ENCODE peak calls at places on chromosomes 3 and 15, in four cellular contexts. One of them, this sample, is unnamed.

GRCh38 chr3:162738778-162739177 is 1242.2 kb downstream of the OTOL1 start:
- DNase-seq in WTC11: no peak
- DNase-seq in stomach: no peak
- DNase-seq in MM.1S: no peak
- DNase-seq in this sample: no peak

GRCh38 chr15:70121656-70122297 is 24.1 kb upstream of the TLE3 start:
- DNase-seq in MM.1S: no peak
- DNase-seq in stomach: peak; percentile 52
- DNase-seq in WTC11: no peak
- DNase-seq in this sample: peak; percentile 58

GRCh38 chr3:130831716-130832400 is 62.0 kb upstream of the ATP2C1 start:
- DNase-seq in MM.1S: no peak
- DNase-seq in stomach: peak; percentile 53
- DNase-seq in WTC11: peak; percentile 55
- DNase-seq in this sample: no peak

GRCh38 chr15:89329329-89330084 is 5.1 kb downstream of the POLG start:
- DNase-seq in MM.1S: no peak
- DNase-seq in WTC11: no peak
- DNase-seq in stomach: no peak
- DNase-seq in this sample: no peak

GRCh38 chr3:107438671-107439070 is 61.4 kb downstream of the CCDC54 start:
- DNase-seq in WTC11: no peak
- DNase-seq in MM.1S: no peak
- DNase-seq in stomach: peak; percentile 58
- DNase-seq in this sample: no peak

GRCh38 chr3:23161896-23162570 is 41.1 kb upstream of the UBE2E2 start:
- DNase-seq in stomach: no peak
- DNase-seq in MM.1S: peak; percentile 98
- DNase-seq in WTC11: no peak
- DNase-seq in this sample: no peak

GRCh38 chr15:72237286-72238224 is 6.6 kb upstream of the PKM start:
- DNase-seq in stomach: peak; percentile 64
- DNase-seq in WTC11: peak; percentile 29
- DNase-seq in MM.1S: peak; percentile 52
- DNase-seq in this sample: peak; percentile 92

GRCh38 chr3:67109651-67110204 is 111.6 kb downstream of the KBTBD8 start:
- DNase-seq in MM.1S: peak; percentile 38
- DNase-seq in stomach: no peak
- DNase-seq in WTC11: no peak
- DNase-seq in this sample: peak; percentile 43

GRCh38 chr15:62254137-62254934 is 89.3 kb upstream of the C2CD4B start:
- DNase-seq in stomach: peak; percentile 88
- DNase-seq in MM.1S: peak; percentile 73
- DNase-seq in WTC11: peak; percentile 84
- DNase-seq in this sample: no peak

GRCh38 chr3:15181964-15182363 is 24.1 kb upstream of the CAPN7 start:
- DNase-seq in stomach: no peak
- DNase-seq in WTC11: no peak
- DNase-seq in MM.1S: no peak
- DNase-seq in this sample: no peak

GRCh38 chr15:63041402-63041977 is 1.1 kb upstream of the TPM1 start:
- DNase-seq in stomach: no peak
- DNase-seq in WTC11: no peak
- DNase-seq in MM.1S: no peak
- DNase-seq in this sample: no peak

GRCh38 chr3:101936419-101937331 is 87.4 kb downstream of the NFKBIZ start:
- DNase-seq in stomach: no peak
- DNase-seq in WTC11: no peak
- DNase-seq in MM.1S: peak; percentile 90
- DNase-seq in this sample: peak; percentile 68

GRCh38 chr3:108153451-108153981 is 62.7 kb upstream of the CD47 start:
- DNase-seq in stomach: peak; percentile 39
- DNase-seq in WTC11: peak; percentile 61
- DNase-seq in MM.1S: peak; percentile 68
- DNase-seq in this sample: peak; percentile 7

GRCh38 chr3:13812039-13812438 is 67.8 kb downstream of the WNT7A start:
- DNase-seq in MM.1S: no peak
- DNase-seq in WTC11: no peak
- DNase-seq in stomach: no peak
- DNase-seq in this sample: no peak

GRCh38 chr15:35784745-35785144 is 238.8 kb upstream of the DPH6 start:
- DNase-seq in WTC11: no peak
- DNase-seq in stomach: no peak
- DNase-seq in MM.1S: no peak
- DNase-seq in this sample: no peak

GRCh38 chr3:124037332-124037731 is 45.4 kb upstream of the ROPN1 start:
- DNase-seq in WTC11: no peak
- DNase-seq in stomach: no peak
- DNase-seq in MM.1S: no peak
- DNase-seq in this sample: no peak

GRCh38 chr3:142215111-142215510 is 10.3 kb downstream of the GK5 start:
- DNase-seq in WTC11: no peak
- DNase-seq in stomach: no peak
- DNase-seq in MM.1S: no peak
- DNase-seq in this sample: no peak

GRCh38 chr3:16692486-16693378 is 87.5 kb upstream of the DAZL start:
- DNase-seq in WTC11: no peak
- DNase-seq in stomach: no peak
- DNase-seq in MM.1S: no peak
- DNase-seq in this sample: no peak

GRCh38 chr15:40929730-40930429 is 740 bp downstream of the DLL4 start:
- DNase-seq in stomach: peak; percentile 63
- DNase-seq in MM.1S: no peak
- DNase-seq in WTC11: peak; percentile 63
- DNase-seq in this sample: no peak

GRCh38 chr15:40279437-40280141 is 3.3 kb downstream of the ANKRD63 start:
- DNase-seq in WTC11: peak; percentile 89
- DNase-seq in stomach: peak; percentile 80
- DNase-seq in MM.1S: peak; percentile 35
- DNase-seq in this sample: no peak

GRCh38 chr15:101191242-101191641 is 60.6 kb downstream of the CHSY1 start:
- DNase-seq in WTC11: no peak
- DNase-seq in MM.1S: no peak
- DNase-seq in stomach: no peak
- DNase-seq in this sample: no peak

GRCh38 chr15:85800460-85801123 is 5.9 kb upstream of the KLHL25 start:
- DNase-seq in WTC11: no peak
- DNase-seq in MM.1S: no peak
- DNase-seq in stomach: peak; percentile 91
- DNase-seq in this sample: no peak

GRCh38 chr3:64456674-64457073 is 231.1 kb downstream of the ADAMTS9 start:
- DNase-seq in WTC11: no peak
- DNase-seq in MM.1S: no peak
- DNase-seq in stomach: no peak
- DNase-seq in this sample: no peak

GRCh38 chr3:100073555-100074307 is 40.6 kb downstream of the FILIP1L start:
- DNase-seq in MM.1S: no peak
- DNase-seq in WTC11: peak; percentile 28
- DNase-seq in stomach: no peak
- DNase-seq in this sample: peak; percentile 43

GRCh38 chr3:99473321-99473751 is 165.1 kb upstream of the COL8A1 start:
- DNase-seq in stomach: no peak
- DNase-seq in MM.1S: no peak
- DNase-seq in WTC11: no peak
- DNase-seq in this sample: peak; percentile 22

GRCh38 chr3:134852132-134852531 is 57.1 kb downstream of the EPHB1 start:
- DNase-seq in MM.1S: no peak
- DNase-seq in stomach: no peak
- DNase-seq in WTC11: no peak
- DNase-seq in this sample: no peak

GRCh38 chr3:128849776-128850542 is 29.5 kb upstream of the ACAD9 start:
- DNase-seq in MM.1S: no peak
- DNase-seq in stomach: no peak
- DNase-seq in WTC11: no peak
- DNase-seq in this sample: no peak

GRCh38 chr3:127694467-127695215 is 21.9 kb downstream of the ABTB1 start:
- DNase-seq in WTC11: peak; percentile 53
- DNase-seq in MM.1S: peak; percentile 43
- DNase-seq in stomach: peak; percentile 86
- DNase-seq in this sample: no peak
- TF ChIP-seq CTCF in WTC11: no peak
- TF ChIP-seq CTCF in MM.1S: peak; percentile 28
- TF ChIP-seq CTCF in stomach: peak; percentile 66
- TF ChIP-seq CTCF in this sample: peak; percentile 37

DNA sequence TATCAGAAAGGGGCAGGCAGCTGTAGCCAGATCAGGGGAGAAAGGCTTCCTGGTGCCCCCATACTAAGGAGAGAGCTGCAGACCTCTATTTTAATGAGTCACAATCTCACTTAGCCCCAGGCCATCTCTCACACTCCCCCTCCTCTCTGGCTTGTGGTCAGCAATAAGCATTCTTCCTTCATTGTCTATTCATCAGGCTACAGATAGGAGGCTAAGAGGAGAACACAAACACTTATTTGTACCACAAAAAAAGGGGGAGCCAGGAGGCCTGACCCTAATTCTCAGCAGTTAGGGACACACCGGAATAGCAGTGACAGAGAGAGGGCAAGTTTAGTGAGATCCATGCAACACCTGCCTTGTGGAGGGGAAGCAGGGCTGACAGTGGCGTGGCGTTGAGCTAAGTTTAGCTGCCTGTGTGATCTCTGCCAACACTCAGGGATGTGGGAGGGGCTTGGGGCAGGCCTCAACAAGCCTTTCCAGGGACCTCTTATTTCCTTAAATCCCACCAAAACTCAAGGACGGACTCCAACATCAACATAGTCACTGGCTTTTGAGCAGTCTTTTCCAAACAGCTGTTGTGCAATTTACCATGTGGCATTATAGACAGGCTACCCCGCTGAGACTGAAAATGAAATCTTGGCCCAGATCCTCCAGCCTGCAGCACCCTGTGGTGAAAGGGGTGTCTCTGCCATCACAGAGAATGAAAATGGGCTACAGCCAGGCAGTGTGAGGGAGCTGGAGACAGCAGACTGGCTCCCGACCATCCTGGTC is 191.9 kb upstream of the TSC22D2 start:
- DNase-seq in WTC11: no peak
- DNase-seq in stomach: no peak
- DNase-seq in MM.1S: no peak
- DNase-seq in this sample: peak; percentile 53
- TF ChIP-seq CTCF in WTC11: no peak
- TF ChIP-seq CTCF in stomach: no peak
- TF ChIP-seq CTCF in MM.1S: no peak
- TF ChIP-seq CTCF in this sample: no peak

GRCh38 chr15:51969728-51970127 is 1.9 kb downstream of the LEO1 start:
- DNase-seq in WTC11: no peak
- DNase-seq in MM.1S: no peak
- DNase-seq in stomach: no peak
- DNase-seq in this sample: no peak

GRCh38 chr15:51970132-51970817 is 1.3 kb downstream of the LEO1 start:
- DNase-seq in stomach: no peak
- DNase-seq in MM.1S: no peak
- DNase-seq in WTC11: no peak
- DNase-seq in this sample: no peak

GRCh38 chr15:51970981-51971352 is 611 bp downstream of the LEO1 start:
- DNase-seq in WTC11: no peak
- DNase-seq in stomach: no peak
- DNase-seq in MM.1S: peak; percentile 12
- DNase-seq in this sample: no peak

GRCh38 chr15:51973220-51973619 is 1.6 kb upstream of the LEO1 start:
- DNase-seq in stomach: no peak
- DNase-seq in MM.1S: no peak
- DNase-seq in WTC11: no peak
- DNase-seq in this sample: no peak

GRCh38 chr15:51971353-51972133 is at the start of gene LEO1:
- DNase-seq in WTC11: peak; percentile 88
- DNase-seq in MM.1S: peak; percentile 98
- DNase-seq in stomach: peak; percentile 91
- DNase-seq in this sample: peak; percentile 96
- TF ChIP-seq CTCF in WTC11: no peak
- TF ChIP-seq CTCF in MM.1S: peak; percentile 46
- TF ChIP-seq CTCF in stomach: peak; percentile 54
- TF ChIP-seq CTCF in this sample: peak; percentile 55

GRCh38 chr3:76679510-76679909 is 360.4 kb upstream of the ROBO2 start:
- DNase-seq in stomach: no peak
- DNase-seq in WTC11: no peak
- DNase-seq in MM.1S: no peak
- DNase-seq in this sample: no peak
- TF ChIP-seq CTCF in stomach: peak; percentile 21
- TF ChIP-seq CTCF in WTC11: no peak
- TF ChIP-seq CTCF in MM.1S: no peak
- TF ChIP-seq CTCF in this sample: no peak